ENCODE peak calls at places on chromosome 19, in eight cellular contexts. One of them, this sample, is unnamed.

GRCh38 chr19:52138614-52139290 is 986 bp downstream of the ZNF616 start:
- DNase-seq in astrocyte: peak
- DNase-seq in BJ: no peak
- DNase-seq in AG09319: no peak
- DNase-seq in body of pancreas: peak
- DNase-seq in erythroblast: peak
- DNase-seq in NCI-H1105: peak
- DNase-seq in iris pigment epithelial cell: peak
- DNase-seq in this sample: peak

GRCh38 chr19:41174297-41174928 is 18.6 kb upstream of the CYP2S1 start:
- DNase-seq in NCI-H1105: no peak
- DNase-seq in erythroblast: no peak
- DNase-seq in body of pancreas: no peak
- DNase-seq in astrocyte: no peak
- DNase-seq in AG09319: no peak
- DNase-seq in iris pigment epithelial cell: no peak
- DNase-seq in BJ: no peak
- DNase-seq in this sample: no peak

GRCh38 chr19:42242071-42242511 is 311 bp downstream of the GSK3A start:
- DNase-seq in iris pigment epithelial cell: no peak
- DNase-seq in body of pancreas: peak
- DNase-seq in astrocyte: no peak
- DNase-seq in BJ: no peak
- DNase-seq in erythroblast: peak
- DNase-seq in AG09319: no peak
- DNase-seq in NCI-H1105: no peak
- DNase-seq in this sample: no peak

GRCh38 chr19:17311455-17312248 is 2.3 kb downstream of the DDA1 start:
- DNase-seq in body of pancreas: peak
- DNase-seq in BJ: no peak
- DNase-seq in AG09319: no peak
- DNase-seq in NCI-H1105: no peak
- DNase-seq in erythroblast: no peak
- DNase-seq in astrocyte: peak
- DNase-seq in iris pigment epithelial cell: peak
- DNase-seq in this sample: peak

GRCh38 chr19:58563034-58563573 is 4.7 kb upstream of the UBE2M start:
- DNase-seq in NCI-H1105: no peak
- DNase-seq in astrocyte: no peak
- DNase-seq in BJ: no peak
- DNase-seq in AG09319: no peak
- DNase-seq in iris pigment epithelial cell: no peak
- DNase-seq in erythroblast: no peak
- DNase-seq in body of pancreas: peak
- DNase-seq in this sample: peak

GRCh38 chr19:50820549-50821247 is 2.9 kb downstream of the KLK1 start:
- DNase-seq in astrocyte: no peak
- DNase-seq in NCI-H1105: no peak
- DNase-seq in body of pancreas: peak
- DNase-seq in BJ: no peak
- DNase-seq in erythroblast: no peak
- DNase-seq in iris pigment epithelial cell: no peak
- DNase-seq in AG09319: no peak
- DNase-seq in this sample: no peak

GRCh38 chr19:46678110-46678732 is 17.2 kb upstream of the DACT3 start:
- DNase-seq in body of pancreas: no peak
- DNase-seq in BJ: no peak
- DNase-seq in AG09319: no peak
- DNase-seq in astrocyte: no peak
- DNase-seq in iris pigment epithelial cell: no peak
- DNase-seq in erythroblast: peak
- DNase-seq in NCI-H1105: no peak
- DNase-seq in this sample: peak

GRCh38 chr19:29415507-29415906 is 110.3 kb upstream of the VSTM2B start:
- DNase-seq in erythroblast: no peak
- DNase-seq in AG09319: no peak
- DNase-seq in body of pancreas: no peak
- DNase-seq in NCI-H1105: no peak
- DNase-seq in iris pigment epithelial cell: no peak
- DNase-seq in BJ: no peak
- DNase-seq in astrocyte: no peak
- DNase-seq in this sample: no peak

GRCh38 chr19:15367439-15367838 is 12.1 kb downstream of the AKAP8 start:
- DNase-seq in NCI-H1105: no peak
- DNase-seq in BJ: no peak
- DNase-seq in AG09319: no peak
- DNase-seq in astrocyte: no peak
- DNase-seq in body of pancreas: no peak
- DNase-seq in iris pigment epithelial cell: no peak
- DNase-seq in erythroblast: no peak
- DNase-seq in this sample: no peak

GRCh38 chr19:49887653-49888477 is 8.8 kb downstream of the IL4I1 start:
- DNase-seq in iris pigment epithelial cell: no peak
- DNase-seq in NCI-H1105: peak
- DNase-seq in erythroblast: no peak
- DNase-seq in AG09319: no peak
- DNase-seq in astrocyte: no peak
- DNase-seq in body of pancreas: no peak
- DNase-seq in BJ: no peak
- DNase-seq in this sample: no peak

GRCh38 chr19:48445256-48445605 is 552 bp upstream of the GRWD1 start:
- DNase-seq in body of pancreas: peak
- DNase-seq in NCI-H1105: peak
- DNase-seq in BJ: peak
- DNase-seq in iris pigment epithelial cell: peak
- DNase-seq in erythroblast: peak
- DNase-seq in AG09319: peak
- DNase-seq in astrocyte: peak
- DNase-seq in this sample: peak

GRCh38 chr19:48836089-48837017 is at the start of gene HSD17B14:
- DNase-seq in body of pancreas: no peak
- DNase-seq in erythroblast: no peak
- DNase-seq in BJ: no peak
- DNase-seq in NCI-H1105: peak
- DNase-seq in iris pigment epithelial cell: peak
- DNase-seq in astrocyte: peak
- DNase-seq in AG09319: no peak
- DNase-seq in this sample: peak